ENCODE peak calls at places on chromosomes 1 and 21, in eight cellular contexts. O, F, H, V, P, E, I and S are unnamed samples. For H3K9me3, the result is how much of the 10 kb centered on the place peaks cover.

GRCh38 chr1:197321821-197322220 is 53.8 kb downstream of the CRB1 start:
- DNase-seq in E (peak), O (no peak), I (no peak), H (no peak), F (no peak), P (no peak), V (no peak), S (no peak)

GRCh38 chr1:147919881-147920280 is 8.3 kb upstream of the GPR89B start:
- DNase-seq in O (no peak), V (no peak), E (no peak), P (no peak), H (no peak), I (no peak), F (no peak), S (no peak)

GRCh38 chr1:223258751-223259177 is 105.2 kb downstream of the SUSD4 start:
- DNase-seq in F (peak), I (peak), P (no peak), E (peak), V (no peak), H (no peak), O (no peak), S (peak)

GRCh38 chr1:74964508-74964907 is 169.7 kb upstream of the LHX8 start:
- DNase-seq in O (no peak), H (no peak), V (no peak), F (no peak), P (no peak), I (peak), E (peak), S (no peak)

GRCh38 chr1:55696181-55696580 is 481.0 kb upstream of the USP24 start:
- DNase-seq in P (no peak), I (no peak), H (no peak), E (peak), F (peak), O (no peak), V (no peak), S (no peak)

GRCh38 chr1:51328279-51328678 is 2.1 kb downstream of the TTC39A start:
- DNase-seq in E (peak), V (no peak), P (no peak), F (peak), I (no peak), O (no peak), H (no peak), S (no peak)

GRCh38 chr1:207004931-207005830 is 27.4 kb downstream of the C1orf116 start:
- DNase-seq in O (no peak), V (peak), P (no peak), H (no peak), E (peak), F (peak), I (peak), S (peak)

GRCh38 chr1:67544921-67545320 is 114.7 kb upstream of the SERBP1 start:
- DNase-seq in F (no peak), E (peak), O (no peak), I (no peak), V (no peak), P (no peak), H (no peak), S (no peak)

GRCh38 chr1:45767035-45767434 is 16.6 kb upstream of the IPP start:
- DNase-seq in I (no peak), V (no peak), E (peak), P (no peak), H (no peak), O (no peak), F (no peak), S (no peak)

GRCh38 chr1:147171399-147172167 is 687 bp downstream of the PRKAB2 start:
- DNase-seq in O (no peak), F (no peak), P (no peak), H (no peak), E (no peak), I (no peak), V (no peak), S (peak)

GRCh38 chr1:84505167-84506001 is 802 bp upstream of the SPATA1 start:
- DNase-seq in O (peak), E (peak), F (no peak), P (no peak), H (no peak), V (no peak), I (no peak), S (peak)

GRCh38 chr1:11434506-11434905 is 44.4 kb upstream of the DISP3 start:
- DNase-seq in O (no peak), I (no peak), V (no peak), F (no peak), P (no peak), E (no peak), H (no peak), S (no peak)

GRCh38 chr1:27469334-27469733 is 20.6 kb downstream of the WASF2 start:
- DNase-seq in I (no peak), F (no peak), H (no peak), O (no peak), E (no peak), P (no peak), V (no peak), S (no peak)

GRCh38 chr1:225462714-225463574 is 35.1 kb upstream of the LBR start:
- DNase-seq in I (no peak), V (no peak), O (no peak), E (no peak), P (peak), F (no peak), H (no peak), S (peak)

GRCh38 chr1:78177708-78178270 is 132.0 kb downstream of the GIPC2 start:
- DNase-seq in P (no peak), O (no peak), V (no peak), I (no peak), H (no peak), E (no peak), F (no peak), S (no peak)

GRCh38 chr21:39483917-39484316 is 32.1 kb downstream of the SH3BGR start:
- DNase-seq in O (no peak), F (no peak), V (no peak), H (no peak), I (no peak), E (peak), P (no peak), S (no peak)

GRCh38 chr1:53572061-53572801 is 113.0 kb downstream of the DMRTB1 start:
- DNase-seq in H (no peak), F (peak), P (no peak), E (peak), V (no peak), O (peak), I (no peak), S (peak)

GRCh38 chr1:209643295-209644020 is 8.8 kb downstream of the LAMB3 start:
- DNase-seq in V (peak), H (no peak), F (no peak), I (no peak), P (peak), O (no peak), E (peak), S (no peak)

GRCh38 chr1:39272027-39272790 is 67.7 kb downstream of the MACF1 start:
- DNase-seq in V (peak), P (no peak), H (no peak), I (no peak), O (no peak), F (peak), E (peak), S (no peak)

GRCh38 chr1:19612516-19612915 is 31.6 kb upstream of the NBL1 start:
- DNase-seq in P (no peak), F (no peak), V (no peak), I (no peak), H (no peak), E (no peak), O (no peak), S (no peak)

GRCh38 chr1:116808476-116809180 is 54.4 kb downstream of the CD2 start:
- DNase-seq in E (no peak), I (no peak), H (no peak), F (no peak), P (no peak), V (no peak), O (no peak), S (no peak)

GRCh38 chr1:32336963-32337675 is 1.1 kb upstream of the MARCKSL1 start:
- DNase-seq in P (peak), V (no peak), H (no peak), E (peak), I (peak), O (no peak), F (no peak), S (peak)

GRCh38 chr1:199020046-199020445 is 381.2 kb downstream of the PTPRC start:
- DNase-seq in E (no peak), P (no peak), O (no peak), H (no peak), V (no peak), F (no peak), I (no peak), S (no peak)

GRCh38 chr1:179547021-179547535 is 28.7 kb downstream of the NPHS2 start:
- DNase-seq in F (no peak), V (no peak), P (no peak), H (no peak), I (no peak), O (no peak), E (no peak), S (no peak)

GRCh38 chr1:32963746-32964460 is 706 bp downstream of the RNF19B start:
- DNase-seq in P (peak), H (no peak), O (peak), V (peak), I (peak), F (no peak), E (peak), S (peak)

DNA sequence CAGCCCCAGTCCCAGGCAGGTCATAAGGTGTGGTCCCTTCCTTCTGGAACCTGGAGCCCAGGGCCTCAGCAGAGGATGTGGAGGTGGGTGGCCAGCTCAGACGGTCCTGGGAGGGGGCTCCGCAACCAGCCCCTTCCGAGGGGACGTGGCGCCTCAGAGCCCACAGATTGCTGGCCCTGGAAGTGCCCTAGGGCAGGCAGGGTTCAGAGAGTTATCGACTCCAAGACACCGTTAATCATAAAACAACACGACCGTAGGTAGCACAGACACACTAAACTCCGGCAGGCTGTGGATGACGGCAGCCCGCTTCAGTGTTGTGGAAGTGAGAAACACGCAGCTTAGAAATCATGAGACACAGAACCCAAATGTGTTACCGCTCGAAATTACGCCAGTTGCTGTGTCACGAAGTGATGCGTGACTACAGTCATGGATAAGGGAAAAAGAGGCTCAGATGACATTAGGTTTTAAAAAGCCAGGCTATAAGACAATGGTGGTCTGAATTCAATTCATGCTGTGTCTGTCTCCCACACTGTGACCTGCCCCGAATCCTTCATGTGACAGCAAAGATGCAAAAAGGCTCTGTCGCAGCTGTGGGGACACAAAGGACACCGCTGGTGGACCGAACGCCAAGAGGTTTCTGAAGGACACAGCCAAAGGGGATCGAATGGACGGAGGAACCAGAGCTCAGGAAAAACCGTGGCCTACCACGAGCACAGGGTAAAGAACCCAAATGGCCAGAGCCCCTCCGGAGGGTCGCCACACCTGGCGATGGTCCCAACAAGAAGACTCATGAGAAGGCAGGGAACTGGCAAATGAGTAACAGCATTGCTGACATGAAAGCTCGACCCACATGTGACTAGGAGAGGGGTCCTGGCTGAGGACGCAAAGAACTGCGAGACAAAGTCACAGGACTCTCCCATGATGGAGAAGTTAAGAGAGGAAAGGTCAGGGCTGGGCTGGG is 1.7 kb upstream of the SUMO3 start:
- DNase-seq in V (no peak), F (no peak), O (no peak), E (no peak), H (no peak), I (no peak), P (no peak), S (no peak)
- H3K9me3 ChIP-seq in V (under half), F (under half), O (under half), E (under half), H (under half), I (under half), P (under half), S (under half)

GRCh38 chr1:2830761-2831425 is 29.4 kb upstream of the TTC34 start:
- DNase-seq in O (no peak), P (peak), V (no peak), I (no peak), E (no peak), H (no peak), F (no peak), S (no peak)
- H3K9me3 ChIP-seq in O (under half), P (under half), V (under half), I (under half), E (under half), H (half or more), F (half or more), S (under half)

GRCh38 chr1:2940178-2940577 is 81.1 kb upstream of the ACTRT2 start:
- DNase-seq in P (peak), V (no peak), H (no peak), E (no peak), F (no peak), O (no peak), I (no peak), S (no peak)
- H3K9me3 ChIP-seq in P (under half), V (under half), H (half or more), E (under half), F (half or more), O (under half), I (under half), S (under half)

GRCh38 chr1:229155472-229155871 is 115.4 kb upstream of the RAB4A start:
- DNase-seq in O (no peak), P (no peak), E (no peak), V (peak), H (no peak), F (no peak), I (no peak), S (no peak)
- H3K9me3 ChIP-seq in O (under half), P (under half), E (under half), V (under half), H (under half), F (under half), I (under half), S (under half)

GRCh38 chr1:108808438-108808837 is 48.5 kb downstream of the AKNAD1 start:
- DNase-seq in F (no peak), E (no peak), H (no peak), V (no peak), P (no peak), O (no peak), I (no peak), S (no peak)

GRCh38 chr1:108811611-108812010 is 45.3 kb downstream of the AKNAD1 start:
- DNase-seq in I (no peak), V (no peak), P (no peak), F (no peak), H (no peak), O (no peak), E (no peak), S (no peak)

GRCh38 chr1:108814343-108815125 is 42.4 kb downstream of the AKNAD1 start:
- DNase-seq in O (no peak), I (no peak), E (peak), H (no peak), F (no peak), V (no peak), P (no peak), S (peak)

GRCh38 chr1:108813326-108813725 is 43.6 kb downstream of the AKNAD1 start:
- DNase-seq in O (no peak), F (no peak), E (no peak), I (no peak), V (no peak), P (no peak), H (no peak), S (peak)

GRCh38 chr1:108810176-108810575 is 46.7 kb downstream of the AKNAD1 start:
- DNase-seq in F (no peak), V (no peak), O (no peak), P (no peak), H (no peak), I (no peak), E (no peak), S (no peak)
- H3K9me3 ChIP-seq in F (under half), V (under half), O (under half), P (under half), H (under half), I (under half), E (under half), S (under half)

DNA sequence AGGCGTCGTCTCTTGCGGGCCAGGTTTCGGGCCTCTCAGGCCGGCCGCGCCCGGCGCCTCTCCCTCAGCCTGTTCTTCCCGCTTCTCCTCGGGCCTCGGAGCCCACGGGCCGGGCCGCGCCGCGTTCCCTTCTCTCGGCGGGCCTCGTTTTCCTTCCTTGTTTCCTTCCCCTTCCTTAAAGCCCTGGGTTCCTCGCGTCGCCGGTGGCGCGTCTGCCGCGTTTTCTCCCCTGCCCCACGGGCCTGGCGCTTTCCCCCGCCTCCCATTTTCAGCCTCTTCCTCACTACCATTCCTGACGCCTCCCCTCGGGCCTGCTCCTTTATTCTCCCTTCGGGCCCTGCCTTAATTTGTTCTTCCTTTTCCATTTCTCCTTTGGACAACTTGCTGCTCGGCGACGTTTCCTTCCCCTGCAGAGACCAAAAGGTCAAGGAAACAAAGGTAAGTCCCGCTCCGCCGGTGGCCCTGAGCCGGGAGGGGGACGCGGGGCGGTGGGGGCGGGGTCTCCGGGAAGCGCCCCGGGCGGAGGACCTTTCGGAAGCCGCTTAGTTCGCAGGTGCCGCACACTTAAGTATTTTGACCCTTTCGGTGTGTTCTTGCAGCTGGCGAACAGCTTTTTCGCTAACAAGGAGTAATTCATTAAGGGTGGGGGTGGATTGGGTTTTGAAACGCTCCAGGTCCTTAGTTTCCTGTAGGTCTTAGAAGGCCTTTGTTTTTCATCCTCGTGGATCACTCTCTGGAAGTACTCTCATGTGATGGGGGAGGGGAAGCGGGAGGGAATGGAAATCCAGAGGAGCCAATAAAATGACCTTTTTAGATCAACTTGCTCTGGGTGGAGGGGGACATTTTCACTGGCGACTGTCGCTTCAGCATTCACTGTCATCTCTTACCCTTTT is 751 bp downstream of the YTHDF2 start:
- DNase-seq in F (no peak), V (peak), P (peak), O (no peak), E (peak), H (peak), I (peak), S (peak)
- H3K9me3 ChIP-seq in F (under half), V (under half), P (under half), O (under half), E (under half), H (under half), I (under half), S (under half)

DNA sequence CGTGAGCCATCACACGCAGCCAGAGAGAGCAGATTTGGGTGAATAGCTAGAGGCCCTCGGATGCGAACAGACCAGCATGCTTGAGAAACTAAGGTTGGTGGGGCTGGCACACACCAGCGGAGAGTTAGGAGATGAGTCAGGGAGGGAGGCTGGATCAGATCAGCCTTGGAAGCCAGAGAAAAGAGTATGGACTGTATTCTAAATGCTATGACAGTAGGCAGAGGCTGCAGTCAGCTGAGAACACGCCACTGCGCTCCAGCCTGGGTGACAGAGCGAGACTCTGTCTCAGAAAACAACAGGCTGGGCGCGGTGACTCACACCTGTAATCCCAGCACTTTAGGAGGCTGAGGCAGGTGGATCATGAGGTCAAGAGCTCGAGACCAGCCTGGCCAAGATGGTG is 4.0 kb upstream of the PLEKHM2 start:
- DNase-seq in I (peak), O (no peak), E (peak), F (peak), V (no peak), H (no peak), P (no peak), S (peak)
- H3K9me3 ChIP-seq in I (under half), O (under half), E (under half), F (under half), V (under half), H (under half), P (under half), S (under half)

DNA sequence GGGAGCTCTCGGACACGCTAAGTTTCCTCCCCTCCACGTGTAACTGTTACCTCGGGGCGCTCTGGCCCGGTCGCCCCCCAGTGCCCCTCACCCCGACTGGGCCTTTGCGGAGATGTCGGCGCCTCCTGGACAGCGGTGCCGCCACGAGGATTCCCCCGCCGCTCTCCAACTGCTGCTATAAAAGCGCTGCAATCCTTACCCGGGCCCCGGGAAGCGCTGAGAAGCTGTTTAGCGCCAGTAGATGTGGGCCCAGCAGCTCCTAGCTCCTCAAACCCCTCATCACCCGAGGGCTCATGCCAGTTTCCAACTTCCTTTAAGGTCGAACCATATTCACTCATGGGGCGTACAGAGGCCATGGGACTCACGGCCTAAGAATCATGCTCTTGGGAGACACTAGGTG is 361 bp upstream of the LMX1A start:
- DNase-seq in O (no peak), H (no peak), F (no peak), P (no peak), V (no peak), I (no peak), E (no peak), S (no peak)
- H3K9me3 ChIP-seq in O (under half), H (under half), F (under half), P (under half), V (under half), I (under half), E (under half), S (under half)